ENCODE peak calls at places on chromosomes 3 and 15, in six cellular contexts. J, R, G, L, X and B are unnamed samples.

GRCh38 chr3:109707642-109708041 is 370.3 kb upstream of the DPPA4 start:
- DNase-seq in J (no peak), G (peak; percentile 14), L (no peak), X (no peak), R (no peak), B (no peak)

GRCh38 chr15:63021031-63021430 is 21.5 kb upstream of the TPM1 start:
- DNase-seq in L (no peak), X (no peak), J (no peak), R (no peak), G (no peak), B (no peak)

GRCh38 chr3:122948398-122948797 is 79.2 kb downstream of the SEMA5B start:
- DNase-seq in G (no peak), J (no peak), R (no peak), X (no peak), L (no peak), B (no peak)

GRCh38 chr15:57675481-57676181 is 30.9 kb upstream of the POLR2M start:
- DNase-seq in J (no peak), X (no peak), L (no peak), G (no peak), R (no peak), B (no peak)

GRCh38 chr15:96462768-96463167 is 132.3 kb downstream of the NR2F2 start:
- DNase-seq in R (no peak), J (peak; percentile 13), X (no peak), G (no peak), L (no peak), B (no peak)

GRCh38 chr3:66353039-66353438 is 132.2 kb downstream of the SLC25A26 start:
- DNase-seq in J (no peak), G (no peak), X (no peak), R (no peak), L (no peak), B (no peak)

GRCh38 chr15:73930790-73931281 is 4.6 kb downstream of the LOXL1 start:
- DNase-seq in G (no peak), L (peak; percentile 92), J (peak; percentile 78), X (no peak), R (no peak), B (no peak)

GRCh38 chr3:157233923-157234322 is 74.0 kb upstream of the CCNL1 start:
- DNase-seq in G (no peak), X (no peak), J (no peak), L (no peak), R (no peak), B (no peak)

GRCh38 chr15:100727291-100727851 is 125.0 kb downstream of the ASB7 start:
- DNase-seq in G (no peak), R (no peak), X (no peak), L (no peak), J (no peak), B (no peak)

GRCh38 chr15:96428742-96429141 is 98.2 kb downstream of the NR2F2 start:
- DNase-seq in L (peak; percentile 80), X (no peak), J (peak; percentile 89), R (no peak), G (peak; percentile 93), B (peak; percentile 77)

GRCh38 chr3:128076465-128076782 is 24.2 kb downstream of the SEC61A1 start:
- DNase-seq in J (no peak), X (no peak), G (no peak), L (no peak), R (no peak), B (no peak)

GRCh38 chr3:108222813-108223307 is 636 bp upstream of the IFT57 start:
- DNase-seq in X (no peak), L (no peak), J (no peak), R (no peak), G (no peak), B (no peak)

GRCh38 chr3:62817678-62818077 is 57.5 kb downstream of the CADPS start:
- DNase-seq in J (no peak), L (no peak), R (no peak), X (no peak), G (no peak), B (no peak)

GRCh38 chr3:18346097-18346496 is 79.0 kb downstream of the SATB1 start:
- DNase-seq in X (no peak), G (no peak), J (no peak), L (no peak), R (no peak), B (no peak)

GRCh38 chr3:69811452-69812401 is 72.5 kb downstream of the MITF start:
- DNase-seq in G (no peak), X (no peak), R (no peak), J (no peak), L (no peak), B (peak; percentile 30)

GRCh38 chr3:69051796-69052566 is at the start of gene TMF1:
- DNase-seq in R (peak; percentile 92), J (peak; percentile 96), L (peak; percentile 98), G (peak; percentile 99), X (peak; percentile 98), B (peak; percentile 99)

GRCh38 chr3:120614765-120615164 is 18.6 kb downstream of the NDUFB4 start:
- DNase-seq in J (no peak), G (no peak), R (no peak), L (no peak), X (no peak), B (no peak)

GRCh38 chr15:51076898-51077564 is 17.7 kb downstream of the TNFAIP8L3 start:
- DNase-seq in L (peak; percentile 89), J (no peak), G (peak; percentile 30), R (no peak), X (no peak), B (peak; percentile 12)

GRCh38 chr3:183274609-183275008 is 21.6 kb downstream of the B3GNT5 start:
- DNase-seq in L (no peak), X (no peak), G (no peak), R (no peak), J (no peak), B (no peak)

GRCh38 chr3:108507887-108508286 is 2.5 kb downstream of the MYH15 start:
- DNase-seq in G (no peak), J (no peak), R (no peak), X (no peak), L (no peak), B (no peak)

GRCh38 chr3:134052370-134052769 is 22.6 kb upstream of the SLCO2A1 start:
- DNase-seq in L (no peak), G (no peak), X (no peak), J (no peak), R (no peak), B (no peak)

GRCh38 chr3:195160257-195160898 is 110.6 kb downstream of the XXYLT1 start:
- DNase-seq in G (no peak), X (no peak), R (no peak), L (no peak), J (peak; percentile 72), B (peak; percentile 86)

GRCh38 chr3:45134758-45135521 is 11.2 kb downstream of the CDCP1 start:
- DNase-seq in X (no peak), G (no peak), L (no peak), R (no peak), J (no peak), B (no peak)

GRCh38 chr3:42518800-42519567 is 16.5 kb downstream of the VIPR1 start:
- DNase-seq in R (no peak), J (no peak), G (no peak), L (no peak), X (peak; percentile 60), B (no peak)

GRCh38 chr3:86029590-86029989 is 961.4 kb downstream of the VGLL3 start:
- DNase-seq in R (no peak), X (no peak), L (peak; percentile 18), G (no peak), J (no peak), B (no peak)

GRCh38 chr15:59993950-59994401 is 10.1 kb upstream of the FOXB1 start:
- DNase-seq in G (no peak), J (peak; percentile 7), R (no peak), X (no peak), L (no peak), B (no peak)

GRCh38 chr3:151686257-151686656 is 47.5 kb upstream of the AADACL2 start:
- DNase-seq in R (no peak), L (no peak), J (no peak), G (no peak), X (no peak), B (no peak)